ENCODE peak calls at places on chromosomes 3 and 15, in five cellular contexts. H is endothelial cell of umbilical vein, S is HCT116, Z is upper lobe of left lung, B is GM12878. X is an unnamed sample.

GRCh38 chr3:67460841-67461240 is 193.6 kb downstream of the SUCLG2 start:
- DNase-seq in H (no peak), B (no peak), Z (no peak), S (no peak), X (no peak)

GRCh38 chr15:67834593-67835348 is 5.1 kb downstream of the RNU6-1 start:
- DNase-seq in B (no peak), H (no peak), Z (peak), S (no peak), X (no peak)

GRCh38 chr3:13452490-13453335 is 27.4 kb upstream of the HDAC11 start:
- DNase-seq in B (peak), Z (no peak), S (peak), H (peak), X (no peak)

GRCh38 chr3:128555881-128556280 is 62.9 kb upstream of the GATA2 start:
- DNase-seq in B (no peak), S (no peak), H (no peak), Z (no peak), X (no peak)

GRCh38 chr3:42562047-42562907 is 19.5 kb downstream of the SEC22C start:
- DNase-seq in H (no peak), B (no peak), S (no peak), Z (no peak), X (no peak)

GRCh38 chr15:88480981-88481380 is 13.5 kb downstream of the MRPS11 start:
- DNase-seq in B (no peak), Z (no peak), H (no peak), S (no peak), X (no peak)

GRCh38 chr3:71905426-71905825 is 120.5 kb upstream of the PROK2 start:
- DNase-seq in S (no peak), H (no peak), B (peak), Z (no peak), X (no peak)

GRCh38 chr3:69084326-69084667 is 440 bp upstream of the ARL6IP5 start:
- DNase-seq in Z (no peak), H (peak), B (no peak), S (no peak), X (no peak)

GRCh38 chr3:131072845-131073244 is 46.2 kb downstream of the NEK11 start:
- DNase-seq in B (no peak), H (no peak), Z (no peak), S (no peak), X (no peak)

GRCh38 chr3:124832782-124833709 is 54.1 kb downstream of the ITGB5 start:
- DNase-seq in Z (no peak), S (no peak), B (no peak), H (peak), X (no peak)

GRCh38 chr3:30271781-30272180 is 334.6 kb upstream of the TGFBR2 start:
- DNase-seq in Z (no peak), B (no peak), S (no peak), H (peak), X (no peak)

GRCh38 chr3:99637381-99638111 is 848 bp upstream of the COL8A1 start:
- DNase-seq in S (no peak), B (no peak), H (peak), Z (peak), X (no peak)

GRCh38 chr3:24086597-24087369 is 141.7 kb downstream of the NR1D2 start:
- DNase-seq in Z (no peak), H (no peak), B (no peak), S (no peak), X (no peak)

GRCh38 chr3:52779411-52780297 is 2.3 kb downstream of the ITIH1 start:
- DNase-seq in S (no peak), Z (no peak), B (peak), H (no peak), X (peak)

GRCh38 chr3:87270908-87271727 is 5.3 kb downstream of the POU1F1 start:
- DNase-seq in Z (no peak), B (no peak), S (no peak), H (peak), X (no peak)

GRCh38 chr15:68578175-68578959 is 426 bp upstream of the CORO2B start:
- DNase-seq in H (peak), B (no peak), Z (peak), S (no peak), X (no peak)

GRCh38 chr15:75923756-75924155 is 20.1 kb downstream of the FBXO22 start:
- DNase-seq in Z (no peak), B (no peak), S (no peak), H (no peak), X (no peak)

GRCh38 chr3:103440539-103441113 is 1005.8 kb downstream of the ZPLD1 start:
- DNase-seq in Z (no peak), S (peak), H (no peak), B (no peak), X (no peak)

GRCh38 chr3:46883252-46884185 is 6.0 kb downstream of the PTH1R start:
- DNase-seq in S (no peak), H (no peak), Z (peak), B (no peak), X (no peak)

GRCh38 chr3:5314897-5315296 is 127.4 kb downstream of the EDEM1 start:
- DNase-seq in Z (no peak), B (no peak), H (no peak), S (no peak), X (no peak)

GRCh38 chr15:66955871-66956585 is 109.4 kb upstream of the SMAD3 start:
- DNase-seq in Z (no peak), S (peak), H (peak), B (no peak), X (no peak)

GRCh38 chr3:190877925-190878324 is 15.4 kb upstream of the GMNC start:
- DNase-seq in Z (peak), S (no peak), H (no peak), B (no peak), X (no peak)

GRCh38 chr15:78638658-78639314 is 2.2 kb downstream of the CHRNB4 start:
- DNase-seq in B (no peak), Z (no peak), S (peak), H (peak), X (no peak)

GRCh38 chr3:115186351-115187148 is 39.5 kb upstream of the ZBTB20 start:
- DNase-seq in Z (no peak), S (peak), B (peak), H (no peak), X (no peak)

GRCh38 chr3:39401983-39402382 is 4.5 kb upstream of the RPSA start:
- DNase-seq in B (no peak), H (no peak), Z (no peak), S (no peak), X (no peak)

GRCh38 chr15:58003810-58004209 is 61.7 kb downstream of the ALDH1A2 start:
- DNase-seq in B (no peak), H (no peak), Z (no peak), S (no peak), X (no peak)

GRCh38 chr3:40452876-40453730 is 4.0 kb upstream of the RPL14 start:
- DNase-seq in S (peak), B (peak), H (peak), Z (peak), X (peak)
- TF ChIP-seq POLR2AphosphoS5 in S (peak), B (peak), H (peak), Z (peak), X (peak)

DNA sequence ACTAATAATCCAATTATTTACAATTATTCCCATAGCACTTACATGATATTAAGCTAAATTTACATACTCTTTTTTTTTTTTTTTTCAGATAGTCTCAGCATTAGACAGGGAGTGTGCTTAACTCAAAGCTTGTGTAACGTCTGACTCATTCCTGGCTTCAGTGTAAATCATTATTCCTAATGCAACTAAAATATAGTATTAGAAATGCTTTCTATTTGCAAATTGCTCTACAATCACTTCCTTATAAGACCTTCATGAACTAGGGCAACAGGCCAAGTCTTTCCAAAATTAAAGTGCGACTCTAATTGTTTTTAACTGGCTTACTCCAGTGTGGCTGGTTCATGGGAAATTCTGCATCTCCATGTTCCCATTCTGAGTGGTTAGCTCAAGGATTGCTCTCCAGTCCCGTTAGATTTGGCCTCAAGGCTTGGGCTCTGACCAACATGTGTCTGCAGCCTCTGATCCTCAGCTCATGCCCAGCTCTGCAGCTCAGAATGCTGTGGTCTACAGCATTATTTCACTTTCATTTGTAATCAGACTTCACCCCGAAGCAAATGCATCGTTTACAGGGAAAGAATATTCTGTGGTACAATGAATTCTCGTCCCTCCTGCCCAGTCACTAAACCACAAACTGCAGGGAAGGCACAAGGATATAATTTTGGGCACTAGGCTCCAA is 103.7 kb downstream of the FBN1 start:
- DNase-seq in Z (no peak), H (peak), S (no peak), B (peak), X (no peak)
- H3K4me3 ChIP-seq in Z (no peak), H (no peak), S (no peak), B (no peak), X (no peak)

GRCh38 chr3:50334339-50335075 is 6.1 kb downstream of the RASSF1 start:
- DNase-seq in S (no peak), H (peak), B (no peak), Z (no peak), X (no peak)

GRCh38 chr3:50338989-50339388 is 1.6 kb downstream of the RASSF1 start:
- DNase-seq in H (no peak), Z (no peak), S (no peak), B (no peak), X (no peak)

GRCh38 chr3:50336452-50337174 is 4.0 kb downstream of the RASSF1 start:
- DNase-seq in H (peak), Z (no peak), S (no peak), B (no peak), X (no peak)

GRCh38 chr3:50339485-50340196 is 995 bp downstream of the RASSF1 start:
- DNase-seq in B (no peak), H (no peak), S (no peak), Z (no peak), X (no peak)

GRCh38 chr3:50337175-50337861 is 3.3 kb downstream of the RASSF1 start:
- DNase-seq in Z (peak), H (peak), S (peak), B (peak), X (no peak)
- TF ChIP-seq POLR2A in Z (peak), H (peak), S (no peak), B (peak), X (peak)

DNA sequence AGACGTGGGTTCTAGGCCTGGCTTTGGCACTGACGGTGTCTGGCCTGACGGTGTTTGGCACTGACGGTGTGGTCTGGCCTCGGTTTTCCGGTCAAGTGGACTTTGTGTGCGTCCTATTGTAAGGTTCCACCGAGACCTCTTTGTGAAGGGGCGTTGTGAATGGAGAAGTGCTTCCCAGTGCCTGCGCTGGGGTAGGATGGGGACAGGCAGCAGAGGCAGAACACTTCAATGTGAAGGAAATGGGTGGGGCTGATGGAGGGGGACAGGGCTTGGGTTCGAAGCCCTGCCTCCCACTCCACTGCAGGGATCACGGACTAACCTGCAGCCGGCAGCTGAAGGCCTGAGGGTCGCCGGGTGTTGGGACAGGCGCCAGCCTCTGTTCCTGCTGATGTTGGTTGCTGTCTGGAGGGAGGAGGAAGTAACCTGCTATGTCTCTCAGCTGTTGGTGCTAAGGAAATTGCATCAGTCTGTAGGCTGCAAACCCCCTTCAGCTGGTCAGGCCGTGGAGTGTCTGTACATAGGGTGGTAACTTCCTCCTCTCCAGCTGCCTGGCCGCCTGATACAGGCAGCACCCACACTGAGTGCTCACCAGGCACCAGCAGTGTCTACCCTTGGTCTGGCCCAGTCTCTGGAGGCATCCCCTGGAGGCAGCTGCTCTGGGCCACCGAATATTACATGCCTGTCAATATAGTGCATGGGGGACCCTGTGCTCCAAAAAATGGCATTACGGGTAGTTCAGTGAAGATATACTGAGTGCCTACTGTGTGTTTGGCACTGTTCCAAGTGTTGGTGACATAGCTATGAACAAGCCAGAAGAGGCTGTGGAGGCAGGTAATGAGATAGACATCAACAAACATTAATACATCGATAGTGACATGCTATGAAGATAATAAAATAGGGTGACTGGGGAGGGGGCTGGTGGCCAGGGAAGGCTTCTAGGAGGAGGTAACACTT is 1.1 kb downstream of the TM6SF1 start:
- DNase-seq in S (no peak), Z (peak), B (peak), H (peak), X (no peak)
- TF ChIP-seq POLR2AphosphoS5 in S (no peak), Z (peak), B (peak), H (peak), X (no peak)

GRCh38 chr3:122975924-122976293 is 51.7 kb downstream of the SEMA5B start:
- DNase-seq in S (no peak), H (no peak), B (no peak), Z (no peak), X (no peak)
- H3K4me3 ChIP-seq in S (no peak), H (no peak), B (no peak), Z (no peak), X (no peak)

GRCh38 chr15:82540055-82540983 is at the start of gene RPS17:
- DNase-seq in Z (peak), S (peak), H (peak), B (peak), X (no peak)
- TF ChIP-seq POLR2A in Z (peak), S (peak), H (peak), B (peak), X (peak)

GRCh38 chr3:17744693-17745092 is 2.3 kb upstream of the TBC1D5 start:
- DNase-seq in B (no peak), H (no peak), Z (no peak), S (no peak), X (no peak)

GRCh38 chr3:17742092-17742836 is at the start of gene TBC1D5:
- DNase-seq in B (peak), S (peak), H (peak), Z (peak), X (no peak)

GRCh38 chr3:17741621-17742091 is 775 bp downstream of the TBC1D5 start:
- DNase-seq in H (no peak), B (no peak), Z (no peak), S (no peak), X (no peak)

GRCh38 chr3:17743660-17743995 is 1.2 kb upstream of the TBC1D5 start:
- DNase-seq in H (no peak), S (no peak), Z (no peak), B (no peak), X (no peak)

GRCh38 chr3:17742837-17743659 is 617 bp upstream of the TBC1D5 start:
- DNase-seq in B (no peak), Z (no peak), H (peak), S (no peak), X (no peak)
- TF ChIP-seq POLR2AphosphoS5 in B (peak), Z (no peak), H (peak), S (peak), X (no peak)

GRCh38 chr3:119296723-119297122 is 2.5 kb downstream of the ARHGAP31 start:
- DNase-seq in Z (no peak), B (no peak), S (no peak), H (peak), X (no peak)
- H3K4me3 ChIP-seq in Z (peak), B (peak), S (no peak), H (peak), X (peak)

DNA sequence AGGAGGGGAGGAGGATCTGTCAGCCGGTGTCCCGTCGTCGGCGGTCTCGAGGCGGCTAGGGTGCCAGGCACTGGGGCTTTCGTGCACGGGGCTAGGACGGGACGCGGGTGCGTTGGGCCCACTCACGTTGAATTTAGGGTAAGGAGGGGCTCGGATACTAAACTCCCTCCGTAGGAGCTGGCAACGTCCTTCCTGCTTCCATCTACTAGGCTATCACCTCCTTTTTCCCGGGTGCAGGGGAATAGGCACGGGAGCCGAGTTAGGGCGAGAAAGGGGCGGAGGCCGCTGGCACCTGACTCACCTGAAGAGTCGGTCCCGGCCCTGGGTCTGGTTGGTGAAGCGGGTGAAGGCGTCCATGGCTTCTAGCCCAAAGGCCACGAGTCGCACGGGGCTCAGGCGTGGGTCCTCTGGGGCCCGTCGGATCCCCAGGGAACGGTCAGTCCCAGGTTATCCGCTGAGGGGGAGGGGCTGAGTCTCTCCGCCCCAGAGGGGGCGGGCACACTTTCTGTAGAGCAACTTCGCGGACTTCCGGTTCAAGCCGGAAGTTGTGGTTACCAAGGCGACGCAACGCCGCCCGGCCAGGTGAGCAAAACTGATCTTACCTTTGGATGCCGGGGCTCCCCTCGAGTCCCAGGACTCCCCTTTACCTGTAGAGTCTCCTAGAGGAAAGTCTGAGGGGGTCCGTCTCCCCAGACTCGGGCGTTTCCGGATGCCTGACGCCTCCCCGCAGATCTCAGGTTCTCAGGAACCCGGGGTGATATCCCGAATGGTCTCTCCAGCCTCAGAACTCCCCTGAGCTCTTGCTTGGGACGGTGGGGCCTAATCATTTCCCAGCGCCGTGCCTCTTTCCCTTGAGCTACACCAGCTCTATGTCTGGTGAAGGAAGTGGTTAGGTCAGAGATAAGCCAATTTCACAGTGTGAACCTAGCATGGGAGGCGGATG is at the start of the genes PEX11A and WDR93:
- DNase-seq in Z (peak), H (peak), S (peak), B (peak), X (no peak)
- TF ChIP-seq POLR2A in Z (peak), H (no peak), S (peak), B (no peak), X (peak)

GRCh38 chr3:38331257-38332022 is 15.1 kb upstream of the XYLB start:
- DNase-seq in Z (no peak), H (no peak), B (no peak), S (no peak), X (no peak)

GRCh38 chr3:38332202-38332601 is 14.4 kb upstream of the XYLB start:
- DNase-seq in S (no peak), B (no peak), Z (no peak), H (no peak), X (no peak)

GRCh38 chr3:38323060-38323459 is 23.5 kb upstream of the XYLB start:
- DNase-seq in H (no peak), S (no peak), B (no peak), Z (no peak), X (no peak)

GRCh38 chr3:38325256-38325655 is 21.3 kb upstream of the XYLB start:
- DNase-seq in B (no peak), Z (no peak), H (no peak), S (no peak), X (no peak)

DNA sequence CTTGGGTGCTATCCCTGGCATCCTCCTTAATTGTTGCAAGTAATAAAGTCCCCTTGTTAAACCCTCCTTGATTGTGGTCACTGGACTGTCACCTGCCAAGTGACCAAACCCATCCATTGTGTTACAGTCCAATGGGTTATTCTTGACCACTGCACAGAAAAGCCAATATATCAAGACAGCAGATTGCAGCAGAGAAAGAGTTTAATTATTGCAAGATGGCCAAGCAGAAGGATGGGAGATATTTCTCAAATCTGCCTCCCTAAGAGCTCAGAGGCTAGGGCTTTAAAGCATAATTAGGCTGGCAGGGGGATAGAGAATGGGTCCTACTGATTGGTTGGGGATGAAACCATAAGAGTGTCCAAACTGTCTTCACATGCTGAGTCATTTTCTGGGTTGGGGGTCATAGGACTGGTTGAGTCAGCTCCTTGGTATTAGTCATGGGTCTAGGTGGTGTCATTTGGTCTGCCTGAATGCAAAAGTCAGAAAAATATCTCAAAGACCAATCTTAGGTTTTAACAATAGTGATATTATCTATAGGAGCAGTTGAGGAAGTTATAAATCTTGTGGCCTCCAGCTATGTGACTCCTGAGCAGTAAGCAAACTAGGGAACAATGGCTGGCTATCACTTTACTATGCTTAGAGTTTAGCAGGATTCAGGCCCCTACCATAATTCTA is 19.1 kb upstream of the XYLB start:
- DNase-seq in B (no peak), H (peak), Z (no peak), S (peak), X (no peak)
- TF ChIP-seq POLR2AphosphoS5 in B (no peak), H (no peak), Z (no peak), S (no peak), X (no peak)